ENCODE peak calls at places on chromosomes 4 and X, in seven cellular contexts. M is cardiac muscle cell, X is Karpas-422, I is SJCRH30, Q is body of pancreas, B is sigmoid colon, P is upper lobe of right lung. C is an unnamed sample.

GRCh38 chr4:6107886-6108285 is 89.7 kb upstream of the C4orf50 start:
- DNase-seq in M (no peak), X (no peak), I (no peak), Q (no peak), B (peak), P (no peak), C (no peak)

GRCh38 chr4:140049924-140050681 is 103.9 kb downstream of the MAML3 start:
- DNase-seq in M (peak), X (peak), I (peak), Q (no peak), B (no peak), P (no peak), C (no peak)

GRCh38 chrX:129956145-129956544 is 26.3 kb upstream of the BCORL1 start:
- DNase-seq in M (no peak), X (no peak), I (no peak), Q (no peak), B (no peak), P (no peak), C (no peak)

GRCh38 chrX:39328661-39329060 is 527.4 kb downstream of the MID1IP1 start:
- DNase-seq in M (no peak), X (no peak), I (no peak), Q (no peak), B (no peak), P (no peak), C (no peak)

GRCh38 chrX:118520206-118520857 is 24.7 kb downstream of the DOCK11 start:
- DNase-seq in M (no peak), X (no peak), I (no peak), Q (no peak), B (no peak), P (no peak), C (no peak)

GRCh38 chr4:10015140-10015753 is 6.0 kb downstream of the SLC2A9 start:
- DNase-seq in M (peak), X (peak), I (peak), Q (peak), B (no peak), P (no peak), C (peak)

GRCh38 chr4:77579406-77580076 is 26.1 kb upstream of the CXCL13 start:
- DNase-seq in M (no peak), X (no peak), I (peak), Q (no peak), B (no peak), P (no peak), C (no peak)

GRCh38 chr4:77347341-77347740 is 190.3 kb downstream of the CCNG2 start:
- DNase-seq in M (no peak), X (no peak), I (no peak), Q (peak), B (no peak), P (no peak), C (no peak)

GRCh38 chr4:8571702-8572685 is 8.2 kb upstream of the GPR78 start:
- DNase-seq in M (no peak), X (no peak), I (no peak), Q (no peak), B (no peak), P (peak), C (no peak)

GRCh38 chr4:174284181-174284886 is 623 bp downstream of the CEP44 start:
- DNase-seq in M (peak), X (peak), I (peak), Q (no peak), B (no peak), P (no peak), C (no peak)

GRCh38 chrX:154840856-154841255 is 6.4 kb upstream of the SMIM9 start:
- DNase-seq in M (peak), X (peak), I (peak), Q (peak), B (no peak), P (no peak), C (peak)

GRCh38 chr4:184895012-184895795 is 69.4 kb upstream of the ACSL1 start:
- DNase-seq in M (no peak), X (no peak), I (no peak), Q (peak), B (no peak), P (no peak), C (no peak)

GRCh38 chrX:136192839-136193414 is 45.6 kb downstream of the FHL1 start:
- DNase-seq in M (no peak), X (no peak), I (peak), Q (no peak), B (no peak), P (no peak), C (no peak)

GRCh38 chr4:64520393-64520792 is 111.1 kb upstream of the TECRL start:
- DNase-seq in M (no peak), X (no peak), I (no peak), Q (no peak), B (no peak), P (no peak), C (peak)

GRCh38 chrX:3145716-3146115 is 104.4 kb downstream of the ARSF start:
- DNase-seq in M (no peak), X (no peak), I (peak), Q (no peak), B (no peak), P (no peak), C (no peak)

GRCh38 chrX:134718329-134719317 is 60.4 kb upstream of the PLAC1 start:
- DNase-seq in M (no peak), X (no peak), I (peak), Q (peak), B (peak), P (peak), C (peak)

DNA sequence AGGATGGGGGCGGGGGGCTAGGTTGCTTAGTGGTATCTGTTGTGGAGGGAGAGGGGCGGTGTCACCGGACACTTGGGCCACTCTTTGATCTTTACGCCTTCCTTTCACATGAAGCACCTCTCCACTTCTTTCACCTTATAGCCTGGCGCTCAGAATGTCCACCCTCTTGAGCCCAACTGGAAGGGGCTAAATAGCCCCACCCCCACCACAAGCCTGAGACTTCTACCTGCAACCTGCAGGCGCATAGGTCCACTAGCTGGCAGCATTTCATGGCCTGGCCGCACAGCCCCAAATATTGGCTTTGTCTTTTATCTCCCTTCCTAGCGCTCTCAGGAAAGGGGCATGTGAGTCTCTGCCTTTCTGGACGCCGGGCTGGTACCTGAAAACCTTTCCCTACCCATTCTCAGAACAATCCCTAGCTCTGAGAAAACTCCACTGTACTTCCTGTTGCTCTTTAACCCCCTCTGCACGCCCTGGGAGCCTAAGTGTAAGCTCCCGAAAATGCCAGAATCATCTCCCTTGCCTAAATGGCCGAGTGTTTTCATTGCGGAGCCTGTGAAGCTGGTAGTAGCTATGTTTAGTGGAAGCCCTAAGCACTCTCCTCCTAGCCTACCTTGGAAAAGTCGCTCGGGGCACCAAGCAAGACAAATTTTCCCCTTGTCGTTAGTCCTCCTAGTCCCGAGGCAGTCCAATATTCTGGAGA is 1.2 kb upstream of the TRPC5 start:
- DNase-seq in M (no peak), X (no peak), I (no peak), Q (no peak), B (no peak), P (no peak), C (peak)
- H3K4me3 ChIP-seq in M (peak), X (no peak), I (no peak), Q (no peak), B (no peak), P (no peak), C (no peak)

DNA sequence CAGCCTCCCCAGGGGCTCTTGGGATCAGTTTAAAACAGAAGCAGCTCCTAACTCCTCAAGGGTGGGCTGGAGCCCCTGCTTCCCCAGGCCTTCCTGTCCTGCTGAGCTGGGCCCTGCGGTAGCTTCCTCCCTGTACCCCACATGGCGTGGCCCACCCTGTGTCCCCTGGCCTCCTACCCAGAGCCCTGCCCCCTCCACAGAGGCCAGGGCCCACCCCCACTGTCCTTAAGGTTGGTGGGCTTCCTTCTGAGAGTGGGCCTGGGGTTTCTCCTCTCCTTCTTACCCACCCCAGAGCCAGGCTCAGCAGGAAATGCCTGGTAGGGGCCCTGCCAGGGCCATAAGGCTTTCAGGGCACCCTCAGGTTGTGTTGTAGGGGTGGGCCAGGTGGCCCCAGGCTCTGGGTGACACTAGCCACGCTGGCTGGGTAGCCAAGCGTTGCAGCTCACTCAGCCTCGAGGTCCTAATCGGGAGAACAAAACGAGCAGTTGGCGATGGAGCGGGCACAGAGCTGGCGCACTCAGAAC is 11.6 kb downstream of the SH3BP2 start:
- DNase-seq in M (no peak), X (no peak), I (no peak), Q (no peak), B (peak), P (peak), C (no peak)
- H3K27ac ChIP-seq in M (no peak), X (no peak), I (no peak), Q (no peak), B (peak), P (peak), C (no peak)

GRCh38 chr4:125398263-125398662 is 83.5 kb downstream of the FAT4 start:
- DNase-seq in M (no peak), X (no peak), I (no peak), Q (no peak), B (no peak), P (no peak), C (no peak)

GRCh38 chr4:125397226-125397625 is 82.5 kb downstream of the FAT4 start:
- DNase-seq in M (no peak), X (no peak), I (no peak), Q (no peak), B (no peak), P (no peak), C (no peak)

GRCh38 chr4:125401784-125402183 is 87.0 kb downstream of the FAT4 start:
- DNase-seq in M (no peak), X (no peak), I (no peak), Q (no peak), B (no peak), P (no peak), C (no peak)
- H3K4me3 ChIP-seq in M (no peak), X (no peak), I (no peak), Q (no peak), B (no peak), P (no peak), C (no peak)

GRCh38 chr4:41436365-41437263 is 101.3 kb upstream of the LIMCH1 start:
- DNase-seq in M (no peak), X (no peak), I (no peak), Q (no peak), B (no peak), P (no peak), C (no peak)

GRCh38 chr4:41437264-41437566 is 100.7 kb upstream of the LIMCH1 start:
- DNase-seq in M (no peak), X (no peak), I (peak), Q (no peak), B (no peak), P (no peak), C (no peak)

GRCh38 chr4:41435509-41435908 is 102.4 kb upstream of the LIMCH1 start:
- DNase-seq in M (no peak), X (no peak), I (no peak), Q (no peak), B (no peak), P (no peak), C (no peak)

GRCh38 chr4:41442818-41443217 is 95.1 kb upstream of the LIMCH1 start:
- DNase-seq in M (no peak), X (no peak), I (no peak), Q (no peak), B (no peak), P (no peak), C (no peak)

DNA sequence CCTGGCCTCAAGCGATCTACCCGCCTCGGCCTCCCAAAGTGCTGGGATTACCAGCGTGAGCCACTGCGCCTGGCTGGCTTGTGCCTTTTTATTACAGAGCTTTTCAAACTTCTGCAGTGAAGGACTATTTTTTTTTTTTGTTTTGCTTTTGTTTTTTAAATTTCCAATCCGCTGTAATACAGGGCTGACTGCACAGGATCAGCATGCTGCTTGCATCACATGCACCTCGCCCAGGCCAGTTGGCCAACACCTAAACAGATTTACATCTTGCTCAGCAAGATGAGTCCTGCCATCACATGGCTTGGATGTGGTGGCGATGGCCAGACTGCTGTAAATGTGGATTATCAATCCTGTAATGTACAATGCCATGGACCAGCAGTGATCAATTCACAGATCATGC is 99.4 kb upstream of the LIMCH1 start:
- DNase-seq in M (no peak), X (no peak), I (no peak), Q (no peak), B (no peak), P (no peak), C (no peak)
- H3K27ac ChIP-seq in M (no peak), X (no peak), I (no peak), Q (no peak), B (no peak), P (peak), C (no peak)

GRCh38 chr4:182143086-182143821 is 99.9 kb upstream of the TENM3 start:
- DNase-seq in M (peak), X (no peak), I (peak), Q (peak), B (no peak), P (no peak), C (peak)

GRCh38 chr4:182141623-182142022 is 101.6 kb upstream of the TENM3 start:
- DNase-seq in M (no peak), X (no peak), I (no peak), Q (no peak), B (no peak), P (no peak), C (no peak)

GRCh38 chr4:182143822-182144620 is 99.2 kb upstream of the TENM3 start:
- DNase-seq in M (peak), X (no peak), I (peak), Q (peak), B (no peak), P (peak), C (peak)

GRCh38 chr4:182141046-182141445 is 102.2 kb upstream of the TENM3 start:
- DNase-seq in M (peak), X (no peak), I (no peak), Q (no peak), B (no peak), P (no peak), C (no peak)

GRCh38 chr4:182142146-182143085 is 100.8 kb upstream of the TENM3 start:
- DNase-seq in M (peak), X (no peak), I (no peak), Q (peak), B (no peak), P (no peak), C (peak)
- H3K4me3 ChIP-seq in M (peak), X (no peak), I (no peak), Q (no peak), B (peak), P (peak), C (peak)

GRCh38 chr4:99264927-99265326 is 25.9 kb downstream of the ADH1A start:
- DNase-seq in M (no peak), X (no peak), I (no peak), Q (no peak), B (no peak), P (no peak), C (no peak)
- H3K27ac ChIP-seq in M (no peak), X (no peak), I (no peak), Q (no peak), B (no peak), P (no peak), C (no peak)

GRCh38 chrX:9278475-9279270 is 186.2 kb upstream of the TBL1X start:
- DNase-seq in M (no peak), X (no peak), I (peak), Q (no peak), B (no peak), P (no peak), C (no peak)
- H3K4me3 ChIP-seq in M (no peak), X (no peak), I (no peak), Q (no peak), B (no peak), P (no peak), C (no peak)

C was measured in thyroid gland.